ENCODE peak calls at places on chromosomes 1 and 21, in five cellular contexts. One of them, this sample, is unnamed.

GRCh38 chr1:38487398-38487797 is 372.2 kb downstream of the RRAGC start:
- DNase-seq in K562: no peak
- DNase-seq in HepG2: no peak
- DNase-seq in H1: no peak
- DNase-seq in GM12878: no peak
- DNase-seq in this sample: no peak

GRCh38 chr1:106952766-106953165 is 103.7 kb upstream of the PRMT6 start:
- DNase-seq in HepG2: no peak
- DNase-seq in GM12878: no peak
- DNase-seq in H1: no peak
- DNase-seq in K562: no peak
- DNase-seq in this sample: no peak

GRCh38 chr1:31532114-31532644 is 44.1 kb upstream of the TINAGL1 start:
- DNase-seq in H1: no peak
- DNase-seq in HepG2: no peak
- DNase-seq in K562: no peak
- DNase-seq in GM12878: no peak
- DNase-seq in this sample: no peak

GRCh38 chr1:193479187-193479586 is 292.8 kb upstream of the B3GALT2 start:
- DNase-seq in GM12878: peak
- DNase-seq in K562: no peak
- DNase-seq in H1: no peak
- DNase-seq in HepG2: no peak
- DNase-seq in this sample: no peak

GRCh38 chr1:10368194-10368593 is 30.7 kb upstream of the PGD start:
- DNase-seq in K562: no peak
- DNase-seq in GM12878: no peak
- DNase-seq in HepG2: no peak
- DNase-seq in H1: no peak
- DNase-seq in this sample: no peak

GRCh38 chr1:8552135-8552534 is 234.2 kb downstream of the SLC45A1 start:
- DNase-seq in K562: no peak
- DNase-seq in HepG2: peak
- DNase-seq in GM12878: no peak
- DNase-seq in H1: no peak
- DNase-seq in this sample: no peak

GRCh38 chr21:33403128-33403785 is at the start of gene IFNGR2:
- DNase-seq in HepG2: no peak
- DNase-seq in K562: peak
- DNase-seq in H1: peak
- DNase-seq in GM12878: no peak
- DNase-seq in this sample: peak

GRCh38 chr1:203184467-203184866 is 2.0 kb downstream of the CHI3L1 start:
- DNase-seq in GM12878: no peak
- DNase-seq in HepG2: no peak
- DNase-seq in H1: no peak
- DNase-seq in K562: no peak
- DNase-seq in this sample: no peak

GRCh38 chr1:197356723-197357533 is 88.9 kb downstream of the CRB1 start:
- DNase-seq in H1: no peak
- DNase-seq in K562: peak
- DNase-seq in GM12878: no peak
- DNase-seq in HepG2: peak
- DNase-seq in this sample: peak

GRCh38 chr1:9721606-9722377 is 70.3 kb downstream of the PIK3CD start:
- DNase-seq in HepG2: peak
- DNase-seq in H1: peak
- DNase-seq in GM12878: no peak
- DNase-seq in K562: peak
- DNase-seq in this sample: peak

GRCh38 chr21:44010429-44010828 is 1.7 kb upstream of the TRAPPC10 start:
- DNase-seq in GM12878: no peak
- DNase-seq in K562: peak
- DNase-seq in HepG2: peak
- DNase-seq in H1: peak
- DNase-seq in this sample: no peak
- H3K4me2 ChIP-seq in GM12878: no peak
- H3K4me2 ChIP-seq in K562: peak
- H3K4me2 ChIP-seq in HepG2: peak
- H3K4me2 ChIP-seq in H1: peak
- H3K4me2 ChIP-seq in this sample: no peak

GRCh38 chr1:86015375-86015774 is 141.2 kb downstream of the COL24A1 start:
- DNase-seq in K562: no peak
- DNase-seq in H1: no peak
- DNase-seq in HepG2: no peak
- DNase-seq in GM12878: no peak
- DNase-seq in this sample: no peak

GRCh38 chr1:86016076-86016746 is 140.4 kb downstream of the COL24A1 start:
- DNase-seq in HepG2: no peak
- DNase-seq in H1: no peak
- DNase-seq in K562: no peak
- DNase-seq in GM12878: no peak
- DNase-seq in this sample: no peak

GRCh38 chr1:86018311-86018923 is 138.2 kb downstream of the COL24A1 start:
- DNase-seq in H1: peak
- DNase-seq in K562: peak
- DNase-seq in GM12878: no peak
- DNase-seq in HepG2: peak
- DNase-seq in this sample: peak
- TF ChIP-seq USF2 in H1: no peak
- TF ChIP-seq USF2 in K562: no peak
- TF ChIP-seq USF2 in GM12878: no peak
- TF ChIP-seq USF2 in HepG2: no peak
- TF ChIP-seq USF2 in this sample: no peak

DNA sequence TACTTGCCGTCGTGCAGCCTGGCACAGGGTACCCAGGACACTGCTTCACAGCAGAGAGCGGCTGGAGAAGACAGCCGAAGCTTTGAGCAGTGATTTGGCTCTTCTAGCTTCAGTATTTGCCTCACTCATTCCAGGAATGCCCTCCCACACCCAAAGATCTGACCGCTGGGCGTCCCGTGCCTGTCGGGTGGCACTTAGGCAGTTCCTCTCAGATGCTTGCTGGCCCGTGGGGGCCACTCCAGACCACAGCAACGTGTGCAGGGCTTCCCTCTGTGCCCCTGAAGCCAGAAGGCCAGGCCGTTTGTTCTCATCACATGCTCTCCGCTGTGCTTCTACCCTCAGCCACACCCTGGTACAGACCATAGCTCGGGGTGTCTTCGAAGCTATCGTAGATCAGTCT is 17.0 kb downstream of the RRP1B start:
- DNase-seq in GM12878: no peak
- DNase-seq in H1: no peak
- DNase-seq in HepG2: no peak
- DNase-seq in K562: no peak
- DNase-seq in this sample: no peak
- TF ChIP-seq YY1 in GM12878: no peak
- TF ChIP-seq YY1 in H1: no peak
- TF ChIP-seq YY1 in HepG2: no peak
- TF ChIP-seq YY1 in K562: no peak
- TF ChIP-seq YY1 in this sample: no peak

GRCh38 chr1:58620259-58620658 is 43.2 kb upstream of the TACSTD2 start:
- DNase-seq in GM12878: no peak
- DNase-seq in H1: no peak
- DNase-seq in K562: no peak
- DNase-seq in HepG2: peak
- DNase-seq in this sample: no peak
- H3K4me2 ChIP-seq in GM12878: no peak
- H3K4me2 ChIP-seq in H1: no peak
- H3K4me2 ChIP-seq in K562: no peak
- H3K4me2 ChIP-seq in HepG2: peak
- H3K4me2 ChIP-seq in this sample: no peak

DNA sequence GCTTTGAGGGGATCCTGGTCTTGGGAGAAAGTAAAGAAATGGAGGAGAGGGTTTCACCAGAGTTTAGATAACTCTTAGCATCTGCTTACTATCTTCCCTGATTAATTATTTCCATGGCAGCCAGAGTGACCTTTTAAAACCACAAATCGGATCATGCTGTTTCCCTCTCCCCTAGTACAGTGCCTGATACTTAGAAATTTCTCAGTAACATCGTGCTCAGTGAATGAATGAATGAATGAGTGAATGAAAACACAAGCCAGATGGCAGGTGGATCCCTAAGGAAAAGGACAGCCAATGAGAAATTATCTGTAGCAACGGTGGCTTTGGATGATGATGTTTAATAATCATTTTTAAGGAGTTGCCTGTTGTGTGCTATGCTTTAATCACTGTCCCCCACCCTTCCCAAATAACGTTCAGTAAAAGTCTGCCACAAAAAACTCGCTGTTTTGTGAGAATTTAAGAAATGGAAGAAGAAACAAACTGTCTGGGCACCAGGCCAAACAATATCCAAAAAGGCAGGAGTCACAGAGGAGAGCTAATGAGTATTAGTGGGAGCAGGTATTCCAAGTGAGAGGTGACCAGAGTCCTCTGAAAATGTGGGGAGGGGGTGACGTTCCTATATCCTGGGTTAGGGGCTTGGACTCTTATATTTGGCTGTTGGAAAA is 737 bp upstream of the SMAP2 start:
- DNase-seq in H1: no peak
- DNase-seq in K562: peak
- DNase-seq in HepG2: no peak
- DNase-seq in GM12878: no peak
- DNase-seq in this sample: no peak
- TF ChIP-seq USF2 in H1: no peak
- TF ChIP-seq USF2 in K562: no peak
- TF ChIP-seq USF2 in HepG2: no peak
- TF ChIP-seq USF2 in GM12878: no peak
- TF ChIP-seq USF2 in this sample: no peak

GRCh38 chr1:173423326-173423725 is 53.8 kb upstream of the PRDX6 start:
- DNase-seq in K562: no peak
- DNase-seq in GM12878: no peak
- DNase-seq in H1: no peak
- DNase-seq in HepG2: no peak
- DNase-seq in this sample: no peak

GRCh38 chr1:173421789-173422188 is 55.3 kb upstream of the PRDX6 start:
- DNase-seq in H1: no peak
- DNase-seq in HepG2: no peak
- DNase-seq in GM12878: no peak
- DNase-seq in K562: no peak
- DNase-seq in this sample: no peak

GRCh38 chr1:173421266-173421665 is 55.9 kb upstream of the PRDX6 start:
- DNase-seq in K562: no peak
- DNase-seq in H1: no peak
- DNase-seq in HepG2: no peak
- DNase-seq in GM12878: no peak
- DNase-seq in this sample: no peak

GRCh38 chr1:173424137-173424536 is 53.0 kb upstream of the PRDX6 start:
- DNase-seq in H1: no peak
- DNase-seq in GM12878: no peak
- DNase-seq in HepG2: no peak
- DNase-seq in K562: peak
- DNase-seq in this sample: no peak

GRCh38 chr1:173422456-173422976 is 54.6 kb upstream of the PRDX6 start:
- DNase-seq in K562: peak
- DNase-seq in GM12878: no peak
- DNase-seq in H1: no peak
- DNase-seq in HepG2: no peak
- DNase-seq in this sample: no peak
- TF ChIP-seq YY1 in K562: peak
- TF ChIP-seq YY1 in GM12878: peak
- TF ChIP-seq YY1 in H1: no peak
- TF ChIP-seq YY1 in HepG2: no peak
- TF ChIP-seq YY1 in this sample: no peak

GRCh38 chr1:167456500-167456899 is 61.8 kb downstream of the CD247 start:
- DNase-seq in K562: no peak
- DNase-seq in H1: no peak
- DNase-seq in HepG2: no peak
- DNase-seq in GM12878: no peak
- DNase-seq in this sample: no peak
- H3K4me2 ChIP-seq in K562: no peak
- H3K4me2 ChIP-seq in H1: peak
- H3K4me2 ChIP-seq in HepG2: peak
- H3K4me2 ChIP-seq in GM12878: no peak
- H3K4me2 ChIP-seq in this sample: no peak

GRCh38 chr1:55262822-55263221 is 47.7 kb upstream of the USP24 start:
- DNase-seq in GM12878: no peak
- DNase-seq in H1: no peak
- DNase-seq in HepG2: no peak
- DNase-seq in K562: no peak
- DNase-seq in this sample: no peak
- TF ChIP-seq USF2 in GM12878: no peak
- TF ChIP-seq USF2 in H1: no peak
- TF ChIP-seq USF2 in HepG2: no peak
- TF ChIP-seq USF2 in K562: no peak
- TF ChIP-seq USF2 in this sample: no peak

GRCh38 chr1:101843160-101843559 is 153.6 kb downstream of the OLFM3 start:
- DNase-seq in GM12878: no peak
- DNase-seq in K562: no peak
- DNase-seq in H1: peak
- DNase-seq in HepG2: no peak
- DNase-seq in this sample: no peak

GRCh38 chr1:101847608-101848007 is 149.1 kb downstream of the OLFM3 start:
- DNase-seq in H1: no peak
- DNase-seq in HepG2: no peak
- DNase-seq in K562: no peak
- DNase-seq in GM12878: no peak
- DNase-seq in this sample: no peak

GRCh38 chr1:101841824-101842223 is 154.9 kb downstream of the OLFM3 start:
- DNase-seq in GM12878: no peak
- DNase-seq in H1: no peak
- DNase-seq in HepG2: no peak
- DNase-seq in K562: no peak
- DNase-seq in this sample: no peak

GRCh38 chr1:101846820-101847219 is 149.9 kb downstream of the OLFM3 start:
- DNase-seq in H1: peak
- DNase-seq in K562: no peak
- DNase-seq in HepG2: no peak
- DNase-seq in GM12878: no peak
- DNase-seq in this sample: peak
- TF ChIP-seq YY1 in H1: no peak
- TF ChIP-seq YY1 in K562: no peak
- TF ChIP-seq YY1 in HepG2: no peak
- TF ChIP-seq YY1 in GM12878: no peak
- TF ChIP-seq YY1 in this sample: no peak